ENCODE peak calls at places on chromosomes 3 and 15, in five cellular contexts. One of them, this sample, is unnamed.

GRCh38 chr3:45566205-45566604 is 28.3 kb upstream of the LIMD1 start:
- DNase-seq in RWPE1: no peak
- DNase-seq in GF-D8: no peak
- DNase-seq in mesenchymal stem cell: no peak
- DNase-seq in fibroblast of the conjunctiva: no peak
- DNase-seq in this sample: no peak

GRCh38 chr15:40281057-40281850 is 1.6 kb downstream of the ANKRD63 start:
- DNase-seq in RWPE1: no peak
- DNase-seq in GF-D8: no peak
- DNase-seq in mesenchymal stem cell: no peak
- DNase-seq in fibroblast of the conjunctiva: no peak
- DNase-seq in this sample: no peak

GRCh38 chr3:158763421-158763820 is 31.2 kb upstream of the RARRES1 start:
- DNase-seq in RWPE1: no peak
- DNase-seq in GF-D8: no peak
- DNase-seq in mesenchymal stem cell: no peak
- DNase-seq in fibroblast of the conjunctiva: no peak
- DNase-seq in this sample: no peak

GRCh38 chr15:50135123-50135541 is 16.1 kb upstream of the ATP8B4 start:
- DNase-seq in RWPE1: no peak
- DNase-seq in GF-D8: no peak
- DNase-seq in mesenchymal stem cell: peak; percentile 67
- DNase-seq in fibroblast of the conjunctiva: no peak
- DNase-seq in this sample: no peak

GRCh38 chr3:25897019-25897418 is 107.1 kb downstream of the OXSM start:
- DNase-seq in RWPE1: no peak
- DNase-seq in GF-D8: no peak
- DNase-seq in mesenchymal stem cell: peak; percentile 6
- DNase-seq in fibroblast of the conjunctiva: no peak
- DNase-seq in this sample: no peak

GRCh38 chr15:101256756-101257155 is 4.9 kb upstream of the CHSY1 start:
- DNase-seq in RWPE1: no peak
- DNase-seq in GF-D8: no peak
- DNase-seq in mesenchymal stem cell: no peak
- DNase-seq in fibroblast of the conjunctiva: no peak
- DNase-seq in this sample: no peak

GRCh38 chr3:31793040-31793439 is 188.0 kb downstream of the OSBPL10 start:
- DNase-seq in RWPE1: no peak
- DNase-seq in GF-D8: no peak
- DNase-seq in mesenchymal stem cell: no peak
- DNase-seq in fibroblast of the conjunctiva: no peak
- DNase-seq in this sample: no peak

GRCh38 chr15:38842991-38843610 is 278.5 kb upstream of the RASGRP1 start:
- DNase-seq in RWPE1: no peak
- DNase-seq in GF-D8: no peak
- DNase-seq in mesenchymal stem cell: peak; percentile 23
- DNase-seq in fibroblast of the conjunctiva: peak; percentile 37
- DNase-seq in this sample: peak; percentile 38

GRCh38 chr3:172846706-172847105 is 96.2 kb downstream of the ECT2 start:
- DNase-seq in RWPE1: peak; percentile 45
- DNase-seq in GF-D8: no peak
- DNase-seq in mesenchymal stem cell: no peak
- DNase-seq in fibroblast of the conjunctiva: no peak
- DNase-seq in this sample: peak; percentile 70

GRCh38 chr3:38404286-38404685 is 49.4 kb upstream of the ACVR2B start:
- DNase-seq in RWPE1: no peak
- DNase-seq in GF-D8: no peak
- DNase-seq in mesenchymal stem cell: peak; percentile 75
- DNase-seq in fibroblast of the conjunctiva: peak; percentile 57
- DNase-seq in this sample: peak; percentile 81

GRCh38 chr15:70608156-70608555 is 155.2 kb downstream of the UACA start:
- DNase-seq in RWPE1: no peak
- DNase-seq in GF-D8: peak; percentile 39
- DNase-seq in mesenchymal stem cell: no peak
- DNase-seq in fibroblast of the conjunctiva: peak; percentile 21
- DNase-seq in this sample: no peak

GRCh38 chr3:149152420-149152819 is 23.0 kb downstream of the HPS3 start:
- DNase-seq in RWPE1: no peak
- DNase-seq in GF-D8: peak; percentile 51
- DNase-seq in mesenchymal stem cell: peak; percentile 86
- DNase-seq in fibroblast of the conjunctiva: no peak
- DNase-seq in this sample: peak; percentile 91

GRCh38 chr3:65814883-65815578 is 223.7 kb downstream of the MAGI1 start:
- DNase-seq in RWPE1: no peak
- DNase-seq in GF-D8: no peak
- DNase-seq in mesenchymal stem cell: no peak
- DNase-seq in fibroblast of the conjunctiva: no peak
- DNase-seq in this sample: no peak

GRCh38 chr3:133439563-133439962 is 39.7 kb downstream of the BFSP2 start:
- DNase-seq in RWPE1: no peak
- DNase-seq in GF-D8: no peak
- DNase-seq in mesenchymal stem cell: no peak
- DNase-seq in fibroblast of the conjunctiva: no peak
- DNase-seq in this sample: no peak

GRCh38 chr15:66169023-66169422 is 84.5 kb downstream of the MEGF11 start:
- DNase-seq in RWPE1: no peak
- DNase-seq in GF-D8: no peak
- DNase-seq in mesenchymal stem cell: no peak
- DNase-seq in fibroblast of the conjunctiva: no peak
- DNase-seq in this sample: no peak

GRCh38 chr3:14142567-14143270 is 17.9 kb downstream of the TMEM43 start:
- DNase-seq in RWPE1: no peak
- DNase-seq in GF-D8: no peak
- DNase-seq in mesenchymal stem cell: peak; percentile 15
- DNase-seq in fibroblast of the conjunctiva: no peak
- DNase-seq in this sample: no peak

GRCh38 chr3:69370156-69370944 is 15.5 kb downstream of the FRMD4B start:
- DNase-seq in RWPE1: peak; percentile 45
- DNase-seq in GF-D8: no peak
- DNase-seq in mesenchymal stem cell: no peak
- DNase-seq in fibroblast of the conjunctiva: no peak
- DNase-seq in this sample: no peak

This sample was measured in amniotic epithelial cell.